ENCODE peak calls at places on chromosomes 7 and 10, in six cellular contexts. One of them, this sample, is unnamed.

GRCh38 chr10:15787426-15787825 is 67.7 kb upstream of the ITGA8 start:
- DNase-seq in NCI-H460: no peak
- DNase-seq in stimulated activated CD8-positive, alpha-beta memory T cell treated with anti-CD3 and anti-CD28 coated beads, Interleukin-7, amount 100 ng/mL, for 48 hours: no peak
- DNase-seq in NCI-H1694: no peak
- DNase-seq in hippocampal formation: no peak
- DNase-seq in NAMALWA: no peak
- DNase-seq in this sample: no peak

GRCh38 chr7:158782638-158783490 is 46.4 kb downstream of the ESYT2 start:
- DNase-seq in NCI-H1694: no peak
- DNase-seq in NCI-H460: no peak
- DNase-seq in hippocampal formation: no peak
- DNase-seq in NAMALWA: peak
- DNase-seq in stimulated activated CD8-positive, alpha-beta memory T cell treated with anti-CD3 and anti-CD28 coated beads, Interleukin-7, amount 100 ng/mL, for 48 hours: no peak
- DNase-seq in this sample: peak

GRCh38 chr10:102795453-102796406 is 41.5 kb downstream of the CYP17A1 start:
- DNase-seq in hippocampal formation: no peak
- DNase-seq in NAMALWA: no peak
- DNase-seq in stimulated activated CD8-positive, alpha-beta memory T cell treated with anti-CD3 and anti-CD28 coated beads, Interleukin-7, amount 100 ng/mL, for 48 hours: no peak
- DNase-seq in NCI-H460: no peak
- DNase-seq in NCI-H1694: no peak
- DNase-seq in this sample: no peak

GRCh38 chr10:89481662-89482061 is 53.7 kb downstream of the SLC16A12 start:
- DNase-seq in hippocampal formation: no peak
- DNase-seq in NAMALWA: no peak
- DNase-seq in stimulated activated CD8-positive, alpha-beta memory T cell treated with anti-CD3 and anti-CD28 coated beads, Interleukin-7, amount 100 ng/mL, for 48 hours: no peak
- DNase-seq in NCI-H460: peak
- DNase-seq in NCI-H1694: no peak
- DNase-seq in this sample: peak

GRCh38 chr10:103440416-103440815 is 11.8 kb downstream of the CALHM2 start:
- DNase-seq in NCI-H1694: no peak
- DNase-seq in NCI-H460: no peak
- DNase-seq in hippocampal formation: no peak
- DNase-seq in NAMALWA: no peak
- DNase-seq in stimulated activated CD8-positive, alpha-beta memory T cell treated with anti-CD3 and anti-CD28 coated beads, Interleukin-7, amount 100 ng/mL, for 48 hours: no peak
- DNase-seq in this sample: no peak

GRCh38 chr10:114479307-114479706 is 75.0 kb upstream of the AFAP1L2 start:
- DNase-seq in NCI-H1694: no peak
- DNase-seq in NCI-H460: no peak
- DNase-seq in hippocampal formation: no peak
- DNase-seq in stimulated activated CD8-positive, alpha-beta memory T cell treated with anti-CD3 and anti-CD28 coated beads, Interleukin-7, amount 100 ng/mL, for 48 hours: no peak
- DNase-seq in NAMALWA: no peak
- DNase-seq in this sample: no peak

GRCh38 chr7:121604627-121605296 is 208.7 kb upstream of the FAM3C start:
- DNase-seq in NCI-H1694: no peak
- DNase-seq in hippocampal formation: no peak
- DNase-seq in NCI-H460: no peak
- DNase-seq in NAMALWA: no peak
- DNase-seq in stimulated activated CD8-positive, alpha-beta memory T cell treated with anti-CD3 and anti-CD28 coated beads, Interleukin-7, amount 100 ng/mL, for 48 hours: no peak
- DNase-seq in this sample: no peak

GRCh38 chr7:24885305-24885704 is 94.7 kb downstream of the OSBPL3 start:
- DNase-seq in NCI-H1694: no peak
- DNase-seq in NCI-H460: no peak
- DNase-seq in stimulated activated CD8-positive, alpha-beta memory T cell treated with anti-CD3 and anti-CD28 coated beads, Interleukin-7, amount 100 ng/mL, for 48 hours: no peak
- DNase-seq in hippocampal formation: no peak
- DNase-seq in NAMALWA: peak
- DNase-seq in this sample: no peak

GRCh38 chr7:42151309-42151708 is 85.7 kb downstream of the GLI3 start:
- DNase-seq in stimulated activated CD8-positive, alpha-beta memory T cell treated with anti-CD3 and anti-CD28 coated beads, Interleukin-7, amount 100 ng/mL, for 48 hours: no peak
- DNase-seq in NCI-H460: no peak
- DNase-seq in NCI-H1694: no peak
- DNase-seq in hippocampal formation: peak
- DNase-seq in NAMALWA: no peak
- DNase-seq in this sample: no peak

GRCh38 chr10:35223016-35223415 is 96.4 kb downstream of the CREM start:
- DNase-seq in NCI-H1694: no peak
- DNase-seq in hippocampal formation: no peak
- DNase-seq in stimulated activated CD8-positive, alpha-beta memory T cell treated with anti-CD3 and anti-CD28 coated beads, Interleukin-7, amount 100 ng/mL, for 48 hours: no peak
- DNase-seq in NAMALWA: no peak
- DNase-seq in NCI-H460: no peak
- DNase-seq in this sample: peak

GRCh38 chr7:706721-707120 is 19.8 kb upstream of the DNAAF5 start:
- DNase-seq in hippocampal formation: no peak
- DNase-seq in NAMALWA: no peak
- DNase-seq in NCI-H460: no peak
- DNase-seq in stimulated activated CD8-positive, alpha-beta memory T cell treated with anti-CD3 and anti-CD28 coated beads, Interleukin-7, amount 100 ng/mL, for 48 hours: no peak
- DNase-seq in NCI-H1694: no peak
- DNase-seq in this sample: no peak

GRCh38 chr7:44636926-44637325 is 30.5 kb downstream of the OGDH start:
- DNase-seq in NAMALWA: no peak
- DNase-seq in stimulated activated CD8-positive, alpha-beta memory T cell treated with anti-CD3 and anti-CD28 coated beads, Interleukin-7, amount 100 ng/mL, for 48 hours: no peak
- DNase-seq in hippocampal formation: no peak
- DNase-seq in NCI-H1694: no peak
- DNase-seq in NCI-H460: no peak
- DNase-seq in this sample: no peak

GRCh38 chr10:91540714-91541113 is 92.2 kb downstream of the PPP1R3C start:
- DNase-seq in NCI-H460: no peak
- DNase-seq in NAMALWA: no peak
- DNase-seq in NCI-H1694: no peak
- DNase-seq in stimulated activated CD8-positive, alpha-beta memory T cell treated with anti-CD3 and anti-CD28 coated beads, Interleukin-7, amount 100 ng/mL, for 48 hours: no peak
- DNase-seq in hippocampal formation: no peak
- DNase-seq in this sample: peak

GRCh38 chr10:119724630-119725549 is 960 bp upstream of the INPP5F start:
- DNase-seq in NCI-H1694: no peak
- DNase-seq in NAMALWA: peak
- DNase-seq in hippocampal formation: peak
- DNase-seq in stimulated activated CD8-positive, alpha-beta memory T cell treated with anti-CD3 and anti-CD28 coated beads, Interleukin-7, amount 100 ng/mL, for 48 hours: no peak
- DNase-seq in NCI-H460: no peak
- DNase-seq in this sample: no peak

GRCh38 chr10:118564652-118565051 is 30.8 kb downstream of the PRLHR start:
- DNase-seq in NAMALWA: no peak
- DNase-seq in hippocampal formation: no peak
- DNase-seq in stimulated activated CD8-positive, alpha-beta memory T cell treated with anti-CD3 and anti-CD28 coated beads, Interleukin-7, amount 100 ng/mL, for 48 hours: no peak
- DNase-seq in NCI-H460: peak
- DNase-seq in NCI-H1694: peak
- DNase-seq in this sample: peak

GRCh38 chr10:112215342-112215774 is 31.8 kb upstream of the GPAM start:
- DNase-seq in stimulated activated CD8-positive, alpha-beta memory T cell treated with anti-CD3 and anti-CD28 coated beads, Interleukin-7, amount 100 ng/mL, for 48 hours: no peak
- DNase-seq in NCI-H1694: no peak
- DNase-seq in hippocampal formation: no peak
- DNase-seq in NCI-H460: no peak
- DNase-seq in NAMALWA: no peak
- DNase-seq in this sample: no peak

GRCh38 chr7:139231513-139232376 is 708 bp downstream of the UBN2 start:
- DNase-seq in NAMALWA: peak
- DNase-seq in stimulated activated CD8-positive, alpha-beta memory T cell treated with anti-CD3 and anti-CD28 coated beads, Interleukin-7, amount 100 ng/mL, for 48 hours: peak
- DNase-seq in hippocampal formation: no peak
- DNase-seq in NCI-H460: no peak
- DNase-seq in NCI-H1694: no peak
- DNase-seq in this sample: peak

GRCh38 chr10:100895896-100896295 is 16.9 kb upstream of the SLF2 start:
- DNase-seq in hippocampal formation: no peak
- DNase-seq in NCI-H460: no peak
- DNase-seq in stimulated activated CD8-positive, alpha-beta memory T cell treated with anti-CD3 and anti-CD28 coated beads, Interleukin-7, amount 100 ng/mL, for 48 hours: no peak
- DNase-seq in NAMALWA: no peak
- DNase-seq in NCI-H1694: no peak
- DNase-seq in this sample: no peak

GRCh38 chr7:138186951-138187351 is 110.7 kb downstream of the AKR1D1 start:
- DNase-seq in NCI-H1694: no peak
- DNase-seq in hippocampal formation: peak
- DNase-seq in NCI-H460: no peak
- DNase-seq in NAMALWA: no peak
- DNase-seq in stimulated activated CD8-positive, alpha-beta memory T cell treated with anti-CD3 and anti-CD28 coated beads, Interleukin-7, amount 100 ng/mL, for 48 hours: no peak
- DNase-seq in this sample: peak